ENCODE peak calls at places on chromosome 20, in four cellular contexts. D is foreskin fibroblast; M is activated CD4-positive, alpha-beta T cell treated with anti-CD3 and anti-CD28 coated beads, Interleukin-2, amount 10 ng/mL, durations not matched to agents 7 days and 5 days; P is cardiac fibroblast. R is an unnamed sample.

GRCh38 chr20:21529863-21530262 is 16.0 kb upstream of the NKX2-2 start:
- DNase-seq in P (no peak), M (no peak), D (no peak), R (no peak)

GRCh38 chr20:37984018-37984785 is 49.1 kb downstream of the TTI1 start:
- DNase-seq in P (no peak), D (no peak), M (no peak), R (no peak)

GRCh38 chr20:47571426-47571825 is 69.7 kb downstream of the NCOA3 start:
- DNase-seq in D (no peak), P (no peak), M (no peak), R (no peak)

GRCh38 chr20:57698191-57698866 is 11.5 kb downstream of the PMEPA1 start:
- DNase-seq in D (peak), M (peak), P (peak), R (no peak)

GRCh38 chr20:62900052-62900691 is 26.1 kb downstream of the DIDO1 start:
- DNase-seq in P (peak), D (peak), M (peak), R (peak)

GRCh38 chr20:17705916-17706315 is 6.2 kb downstream of the BANF2 start:
- DNase-seq in P (no peak), D (no peak), M (no peak), R (no peak)

GRCh38 chr20:54510546-54511129 is 35.2 kb downstream of the DOK5 start:
- DNase-seq in P (no peak), M (no peak), D (no peak), R (no peak)

GRCh38 chr20:22001886-22002285 is 296.4 kb downstream of the PAX1 start:
- DNase-seq in P (peak), M (no peak), D (no peak), R (no peak)

GRCh38 chr20:18739785-18740184 is 73.8 kb upstream of the SCP2D1 start:
- DNase-seq in D (peak), P (peak), M (no peak), R (peak)

GRCh38 chr20:64146301-64146935 is 17.8 kb upstream of the MYT1 start:
- DNase-seq in M (no peak), D (no peak), P (no peak), R (no peak)

GRCh38 chr20:34029415-34029814 is 35.7 kb downstream of the RALY start:
- DNase-seq in M (no peak), P (no peak), D (no peak), R (no peak)

GRCh38 chr20:17640146-17640874 is 41.7 kb downstream of the RRBP1 start:
- DNase-seq in P (no peak), M (no peak), D (no peak), R (no peak)

GRCh38 chr20:49283703-49284625 is 6.1 kb upstream of the ZNFX1 start:
- DNase-seq in D (no peak), P (no peak), M (no peak), R (no peak)

GRCh38 chr20:52552181-52552872 is 360.7 kb upstream of the ZFP64 start:
- DNase-seq in M (no peak), P (peak), D (no peak), R (no peak)

GRCh38 chr20:50434321-50434652 is 75.9 kb upstream of the PTPN1 start:
- DNase-seq in D (no peak), P (no peak), M (no peak), R (no peak)

GRCh38 chr20:32505723-32506473 is 79.2 kb downstream of the NOL4L start:
- DNase-seq in M (no peak), P (no peak), D (no peak), R (no peak)

GRCh38 chr20:43800186-43800585 is 73.4 kb upstream of the GTSF1L start:
- DNase-seq in P (peak), D (no peak), M (no peak), R (no peak)

GRCh38 chr20:56826306-56826970 is 197.3 kb downstream of the TFAP2C start:
- DNase-seq in M (no peak), P (no peak), D (peak), R (no peak)

GRCh38 chr20:64115171-64115911 is 8.0 kb upstream of the NPBWR2 start:
- DNase-seq in D (no peak), M (peak), P (no peak), R (no peak)

GRCh38 chr20:10524034-10524476 is 89.0 kb downstream of the SLX4IP start:
- DNase-seq in P (peak), D (no peak), M (no peak), R (no peak)

GRCh38 chr20:10784337-10785183 is 110.8 kb upstream of the JAG1 start:
- DNase-seq in D (no peak), M (no peak), P (no peak), R (no peak)

GRCh38 chr20:47951521-47951951 is 166.3 kb upstream of the SULF2 start:
- DNase-seq in M (no peak), P (no peak), D (no peak), R (no peak)

GRCh38 chr20:50292324-50293243 is 102.0 kb downstream of the CEBPB start:
- DNase-seq in D (peak), M (peak), P (peak), R (no peak)

GRCh38 chr20:4427936-4428581 is 293.6 kb upstream of the PRND start:
- DNase-seq in M (no peak), D (no peak), P (no peak), R (no peak)

R was measured in immature natural killer cell.